ENCODE peak calls at places on chromosomes 12 and 14, in ten cellular contexts. H, M, G, K, S, V, O, R, Q and C are unnamed samples. For H3K4me1, the result is how much of the 10 kb centered on the place peaks cover.

GRCh38 chr14:49971156-49972141 is 78.6 kb downstream of the ARF6 start:
- DNase-seq in H (no peak), M (peak), G (no peak), K (no peak), S (no peak), V (peak), O (peak), R (no peak), Q (no peak), C (peak)

GRCh38 chr12:11891350-11892064 is 179.2 kb upstream of the BCL2L14 start:
- DNase-seq in H (peak), M (no peak), G (no peak), K (no peak), S (peak), V (no peak), O (no peak), R (no peak), Q (no peak), C (no peak)

GRCh38 chr14:22432348-22432976 is 156.6 kb downstream of the DAD1 start:
- DNase-seq in H (peak), M (no peak), G (no peak), K (peak), S (no peak), V (peak), O (no peak), R (peak), Q (no peak), C (no peak)

GRCh38 chr12:49428652-49429549 is 61.6 kb downstream of the SPATS2 start:
- DNase-seq in H (no peak), M (peak), G (no peak), K (no peak), S (no peak), V (no peak), O (no peak), R (peak), Q (no peak), C (no peak)

GRCh38 chr14:97833291-97833690 is 1036.1 kb downstream of the VRK1 start:
- DNase-seq in H (no peak), M (no peak), G (no peak), K (no peak), S (no peak), V (no peak), O (no peak), R (no peak), Q (no peak), C (no peak)

GRCh38 chr12:50032516-50033316 is 7.4 kb upstream of the RACGAP1 start:
- DNase-seq in H (no peak), M (no peak), G (peak), K (peak), S (peak), V (no peak), O (no peak), R (no peak), Q (no peak), C (no peak)

GRCh38 chr14:32202468-32202865 is 602 bp downstream of the RNU6-8 start:
- DNase-seq in H (peak), M (no peak), G (no peak), K (peak), S (no peak), V (no peak), O (peak), R (no peak), Q (no peak), C (no peak)

GRCh38 chr12:10673660-10674384 is at the start of gene STYK1:
- DNase-seq in H (peak), M (peak), G (peak), K (peak), S (no peak), V (peak), O (peak), R (peak), Q (peak), C (peak)

GRCh38 chr12:119780786-119781434 is 96.2 kb downstream of the CIT start:
- DNase-seq in H (peak), M (no peak), G (peak), K (peak), S (no peak), V (peak), O (no peak), R (peak), Q (no peak), C (no peak)

GRCh38 chr12:123269395-123269892 is 2.2 kb downstream of the CDK2AP1 start:
- DNase-seq in H (peak), M (no peak), G (peak), K (peak), S (peak), V (peak), O (no peak), R (peak), Q (no peak), C (peak)

GRCh38 chr12:18677189-18677588 is 60.6 kb downstream of the PLCZ1 start:
- DNase-seq in H (no peak), M (no peak), G (no peak), K (no peak), S (no peak), V (no peak), O (no peak), R (peak), Q (no peak), C (no peak)

GRCh38 chr14:91270619-91271018 is 26.1 kb upstream of the GPR68 start:
- DNase-seq in H (no peak), M (no peak), G (no peak), K (no peak), S (no peak), V (no peak), O (no peak), R (no peak), Q (no peak), C (no peak)

GRCh38 chr14:83071888-83072501 is 1538.3 kb upstream of the SEL1L start:
- DNase-seq in H (no peak), M (peak), G (no peak), K (peak), S (no peak), V (no peak), O (no peak), R (no peak), Q (no peak), C (no peak)

GRCh38 chr12:77924703-77925102 is 94.0 kb downstream of the NAV3 start:
- DNase-seq in H (no peak), M (no peak), G (no peak), K (no peak), S (no peak), V (no peak), O (no peak), R (peak), Q (no peak), C (no peak)

GRCh38 chr14:51396222-51396815 is 156.3 kb downstream of the TMX1 start:
- DNase-seq in H (peak), M (no peak), G (no peak), K (no peak), S (no peak), V (peak), O (no peak), R (peak), Q (no peak), C (no peak)

GRCh38 chr12:123269980-123270379 is 1.7 kb downstream of the CDK2AP1 start:
- DNase-seq in H (no peak), M (no peak), G (no peak), K (peak), S (no peak), V (no peak), O (no peak), R (no peak), Q (no peak), C (no peak)

GRCh38 chr12:47152095-47152494 is 72.3 kb upstream of the AMIGO2 start:
- DNase-seq in H (no peak), M (no peak), G (no peak), K (no peak), S (no peak), V (no peak), O (no peak), R (no peak), Q (no peak), C (no peak)

GRCh38 chr12:47158792-47159191 is 79.0 kb upstream of the AMIGO2 start:
- DNase-seq in H (no peak), M (no peak), G (no peak), K (no peak), S (no peak), V (no peak), O (no peak), R (peak), Q (no peak), C (no peak)

GRCh38 chr12:47159348-47159747 is 79.6 kb upstream of the AMIGO2 start:
- DNase-seq in H (no peak), M (no peak), G (no peak), K (no peak), S (no peak), V (no peak), O (no peak), R (no peak), Q (no peak), C (no peak)

GRCh38 chr12:47156167-47156736 is 76.5 kb upstream of the AMIGO2 start:
- DNase-seq in H (peak), M (no peak), G (no peak), K (no peak), S (peak), V (no peak), O (peak), R (peak), Q (no peak), C (no peak)

GRCh38 chr12:47155457-47156166 is 75.9 kb upstream of the AMIGO2 start:
- DNase-seq in H (no peak), M (no peak), G (no peak), K (no peak), S (no peak), V (no peak), O (no peak), R (peak), Q (no peak), C (peak)
- H3K27ac ChIP-seq in H (peak), M (no peak), G (no peak), K (no peak), S (peak), V (no peak), O (peak), R (no peak), Q (no peak), C (no peak)

GRCh38 chr12:68761901-68762630 is 16.1 kb downstream of the SLC35E3 start:
- DNase-seq in H (no peak), M (no peak), G (no peak), K (no peak), S (no peak), V (no peak), O (no peak), R (no peak), Q (no peak), C (no peak)
- H3K4me1 ChIP-seq in H (under half), M (under half), G (under half), K (under half), S (under half), V (under half), O (under half), R (under half), Q (under half), C (under half)

GRCh38 chr12:42483534-42483857 is 106.0 kb downstream of the PRICKLE1 start:
- DNase-seq in H (peak), M (no peak), G (no peak), K (no peak), S (no peak), V (peak), O (no peak), R (peak), Q (no peak), C (no peak)

GRCh38 chr12:42482820-42483533 is 106.6 kb downstream of the PRICKLE1 start:
- DNase-seq in H (peak), M (no peak), G (peak), K (peak), S (peak), V (peak), O (no peak), R (peak), Q (no peak), C (peak)

GRCh38 chr12:42477931-42478330 is 111.6 kb downstream of the PRICKLE1 start:
- DNase-seq in H (no peak), M (no peak), G (no peak), K (no peak), S (no peak), V (no peak), O (no peak), R (peak), Q (no peak), C (no peak)

GRCh38 chr12:42482086-42482819 is 107.3 kb downstream of the PRICKLE1 start:
- DNase-seq in H (peak), M (no peak), G (peak), K (no peak), S (peak), V (no peak), O (no peak), R (peak), Q (no peak), C (peak)

GRCh38 chr12:42481368-42481767 is 108.2 kb downstream of the PRICKLE1 start:
- DNase-seq in H (no peak), M (no peak), G (peak), K (peak), S (no peak), V (no peak), O (no peak), R (no peak), Q (no peak), C (no peak)
- H3K27ac ChIP-seq in H (no peak), M (no peak), G (no peak), K (no peak), S (peak), V (no peak), O (no peak), R (no peak), Q (no peak), C (no peak)

GRCh38 chr12:104310751-104311297 is 7.3 kb downstream of the EID3 start:
- DNase-seq in H (no peak), M (no peak), G (no peak), K (no peak), S (no peak), V (no peak), O (no peak), R (no peak), Q (no peak), C (no peak)
- H3K4me1 ChIP-seq in H (under half), M (under half), G (under half), K (under half), S (under half), V (under half), O (under half), R (under half), Q (under half), C (under half)

DNA sequence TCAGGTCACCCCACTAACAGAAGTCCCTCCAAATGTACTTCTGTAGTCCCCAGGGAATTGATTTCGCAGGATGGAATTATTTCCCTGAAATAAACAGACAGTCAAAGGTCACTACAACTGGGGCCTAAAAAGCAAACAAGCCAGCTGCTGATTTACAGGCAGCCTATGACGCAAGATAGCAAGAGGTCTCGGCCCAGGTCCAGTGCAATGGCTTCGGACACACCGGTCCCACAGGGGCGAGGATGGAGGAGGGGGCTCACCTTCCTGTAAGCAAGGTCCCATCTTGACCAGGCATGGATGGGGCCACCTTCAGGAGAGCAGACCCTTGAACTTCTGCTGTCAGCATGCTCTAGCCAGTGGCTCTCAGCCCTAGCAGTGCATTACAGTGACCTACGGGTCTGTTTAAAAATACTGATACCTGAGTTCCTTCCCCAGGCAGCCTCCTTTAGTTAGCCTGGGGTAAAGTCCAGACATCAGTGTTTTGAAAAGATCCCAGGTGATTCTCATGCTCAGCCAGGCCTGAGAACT is 18.1 kb downstream of the NUAK1 start:
- DNase-seq in H (no peak), M (no peak), G (no peak), K (no peak), S (no peak), V (peak), O (no peak), R (no peak), Q (no peak), C (no peak)
- H3K27ac ChIP-seq in H (no peak), M (no peak), G (no peak), K (no peak), S (peak), V (peak), O (no peak), R (no peak), Q (no peak), C (no peak)

GRCh38 chr14:101225729-101226152 is 322.2 kb upstream of the RTL1 start:
- DNase-seq in H (no peak), M (no peak), G (no peak), K (no peak), S (peak), V (no peak), O (no peak), R (no peak), Q (peak), C (no peak)
- H3K4me1 ChIP-seq in H (under half), M (under half), G (under half), K (under half), S (under half), V (under half), O (under half), R (under half), Q (half or more), C (under half)